ENCODE peak calls at places on chromosomes 3 and 15, in six cellular contexts. V is omental fat pad, S is tibial nerve, A is osteoblast, X is A549, R is cardiac fibroblast. L is an unnamed sample.

GRCh38 chr3:150409125-150409526 is 1.0 kb downstream of the TSC22D2 start:
- DNase-seq in A (no peak), R (no peak), X (no peak), V (no peak), S (peak), L (no peak)

GRCh38 chr3:70974752-70975151 is 608.8 kb downstream of the FOXP1 start:
- DNase-seq in X (no peak), R (no peak), V (no peak), S (no peak), A (no peak), L (no peak)

GRCh38 chr15:27059610-27060202 is 88.7 kb downstream of the GABRG3 start:
- DNase-seq in A (no peak), X (peak), R (peak), V (no peak), S (peak), L (no peak)

GRCh38 chr3:143594217-143594616 is 254.1 kb downstream of the SLC9A9 start:
- DNase-seq in A (no peak), R (no peak), S (no peak), X (no peak), V (no peak), L (no peak)

GRCh38 chr15:57917998-57918397 is 147.5 kb downstream of the ALDH1A2 start:
- DNase-seq in A (no peak), X (no peak), S (no peak), V (no peak), R (no peak), L (no peak)

GRCh38 chr15:85579011-85579701 is 198.8 kb downstream of the AKAP13 start:
- DNase-seq in S (peak), A (no peak), X (no peak), R (peak), V (no peak), L (no peak)

GRCh38 chr3:161823910-161824309 is 327.3 kb downstream of the OTOL1 start:
- DNase-seq in V (no peak), R (no peak), A (no peak), X (no peak), S (no peak), L (no peak)

GRCh38 chr3:49998326-49998725 is 58.4 kb downstream of the RBM6 start:
- DNase-seq in X (no peak), R (peak), A (peak), V (no peak), S (no peak), L (no peak)

GRCh38 chr15:78077053-78077859 is at the start of gene TBC1D2B:
- DNase-seq in X (peak), A (peak), V (peak), S (no peak), R (peak), L (peak)

DNA sequence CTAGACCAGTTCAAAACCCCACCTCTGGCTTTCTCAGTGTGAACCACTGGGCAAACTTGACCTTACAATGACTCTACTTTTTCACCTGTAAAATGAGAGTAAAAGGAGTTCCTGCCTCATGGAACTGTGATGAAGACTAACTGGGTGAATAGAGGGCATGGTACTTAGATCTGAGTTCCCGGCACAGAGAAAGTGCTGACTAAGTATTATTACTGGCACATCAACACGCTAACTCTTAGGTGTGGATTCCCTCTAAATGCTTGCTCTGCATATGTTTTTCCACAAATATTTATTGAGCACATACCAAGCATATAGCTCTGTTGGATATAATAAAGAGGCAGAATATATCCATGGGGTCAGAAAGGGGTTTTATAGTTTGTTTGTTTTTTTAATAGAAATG is 437.8 kb downstream of the MAGI1 start:
- DNase-seq in S (no peak), A (no peak), V (no peak), R (no peak), X (no peak), L (no peak)
- TF ChIP-seq CTCF in S (no peak), A (no peak), V (no peak), R (no peak), X (no peak), L (no peak)

DNA sequence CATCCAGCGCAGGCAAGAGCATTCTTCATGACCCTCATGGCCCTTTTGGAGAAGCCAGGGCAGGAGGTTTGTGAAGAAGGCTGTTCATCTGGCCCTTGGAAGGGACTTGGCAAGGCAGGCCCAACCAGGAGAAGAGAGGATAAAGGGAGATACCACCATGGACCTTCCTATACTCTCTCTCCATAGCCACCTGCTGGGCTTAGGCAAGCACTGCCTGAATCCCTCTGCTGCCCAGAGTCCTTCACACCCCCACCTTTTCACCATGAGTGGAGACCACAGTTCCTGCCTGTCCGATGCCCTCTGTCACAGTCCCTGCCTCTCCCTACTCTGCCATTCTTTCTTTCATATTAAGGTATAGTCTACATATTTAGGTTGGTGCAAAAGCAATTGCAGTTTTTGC is 10.6 kb upstream of the SFMBT1 start:
- DNase-seq in S (no peak), X (no peak), V (no peak), R (peak), A (peak), L (no peak)
- TF ChIP-seq CTCF in S (no peak), X (no peak), V (no peak), R (peak), A (peak), L (no peak)

DNA sequence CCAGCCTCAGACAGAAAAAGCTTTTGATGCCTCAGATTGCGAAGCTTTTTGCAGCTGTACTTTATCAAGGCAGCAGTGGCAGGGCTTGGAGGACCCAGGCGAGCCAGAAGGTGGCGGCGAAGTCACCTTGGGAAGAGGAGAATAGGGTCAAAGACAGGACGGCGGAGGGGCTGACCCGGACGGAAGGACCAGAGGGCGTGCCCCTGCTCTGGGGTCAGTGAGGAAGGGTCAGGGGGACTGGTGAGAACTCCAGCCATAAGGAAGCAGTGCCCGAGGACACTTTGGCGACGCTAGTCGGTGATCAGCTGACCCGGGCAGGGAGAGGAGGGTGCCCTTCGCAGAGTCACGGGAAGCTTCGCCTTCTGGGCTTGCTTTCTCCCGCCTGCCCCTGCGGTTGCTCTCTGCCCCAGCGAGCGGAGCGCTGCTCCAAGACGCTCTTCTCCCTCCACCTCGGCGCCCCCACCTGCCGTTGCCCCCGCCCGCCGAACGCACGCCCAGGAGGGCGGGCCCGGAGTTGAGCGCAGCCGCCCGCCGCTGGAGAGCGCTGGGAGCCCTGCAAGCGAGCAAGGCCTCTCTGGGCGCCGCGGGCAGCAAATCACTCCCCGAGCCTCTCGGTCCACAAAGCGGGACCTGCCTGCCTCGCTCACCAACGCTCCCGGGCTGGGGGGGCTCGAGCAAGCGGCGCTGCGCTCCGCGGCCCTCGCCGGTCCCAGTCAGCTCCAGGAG is 1.4 kb downstream of the CADPS start:
- DNase-seq in A (peak), S (no peak), X (peak), V (no peak), R (no peak), L (peak)
- TF ChIP-seq CTCF in A (no peak), S (no peak), X (peak), V (no peak), R (no peak), L (no peak)

GRCh38 chr3:113890256-113890900 is 51.8 kb downstream of the GRAMD1C start:
- DNase-seq in S (no peak), A (peak), X (no peak), R (no peak), V (no peak), L (no peak)
- TF ChIP-seq CTCF in S (no peak), A (no peak), X (no peak), R (no peak), V (no peak), L (no peak)

GRCh38 chr3:24088782-24089181 is 143.7 kb downstream of the NR1D2 start:
- DNase-seq in A (peak), S (no peak), V (no peak), R (peak), X (peak), L (no peak)
- TF ChIP-seq CTCF in A (peak), S (no peak), V (no peak), R (peak), X (no peak), L (no peak)

DNA sequence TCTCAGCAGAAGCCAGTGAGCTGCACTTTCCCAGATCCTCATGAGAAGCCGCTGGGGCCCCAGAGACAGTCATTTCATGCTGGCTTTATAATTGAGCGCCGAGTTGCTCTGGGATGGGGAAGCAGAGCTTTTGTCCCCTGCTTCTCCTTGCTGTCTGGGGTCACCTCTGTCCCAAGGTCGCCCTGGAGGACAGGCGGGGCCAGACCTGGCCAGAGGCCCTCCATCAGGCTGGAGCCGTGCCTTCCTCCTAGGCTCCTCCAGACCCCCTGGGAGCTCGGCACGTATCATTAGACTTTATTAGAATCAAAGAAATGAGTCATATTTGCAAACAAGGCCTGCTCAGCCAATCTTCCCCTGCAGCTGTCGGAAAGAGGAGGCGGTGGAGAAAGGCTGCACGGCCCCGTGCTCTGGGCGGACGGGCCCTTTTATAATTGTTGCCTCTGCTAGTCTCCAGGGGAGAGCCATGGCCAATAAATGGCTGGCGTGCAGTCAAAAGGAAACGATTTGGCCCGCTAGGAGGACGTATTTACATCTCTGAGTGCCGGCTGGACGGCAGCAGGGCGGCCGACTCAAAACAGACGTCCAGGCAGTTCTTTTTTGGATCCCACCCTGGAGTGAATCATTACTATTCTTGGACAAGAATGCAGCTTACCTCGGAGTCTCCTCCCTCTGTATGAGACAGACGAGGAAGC is 50.4 kb downstream of the SLC6A6 start:
- DNase-seq in S (peak), R (peak), A (peak), X (peak), V (peak), L (no peak)
- TF ChIP-seq CTCF in S (no peak), R (no peak), A (peak), X (no peak), V (no peak), L (no peak)